ENCODE peak calls at places on chromosomes 6 and 20, in six cellular contexts. One of them, this sample, is unnamed. For H3K4me1, the result is how much of the 10 kb centered on the place peaks cover.

GRCh38 chr20:25000268-25000801 is 7.8 kb upstream of the APMAP start:
- DNase-seq in K562: no peak
- DNase-seq in fibroblast of lung: peak
- DNase-seq in adipocyte: peak
- DNase-seq in tibial artery: peak
- DNase-seq in GM23338: no peak
- DNase-seq in this sample: no peak

GRCh38 chr20:21681219-21681931 is 24.1 kb upstream of the PAX1 start:
- DNase-seq in K562: no peak
- DNase-seq in fibroblast of lung: no peak
- DNase-seq in adipocyte: peak
- DNase-seq in tibial artery: no peak
- DNase-seq in GM23338: no peak
- DNase-seq in this sample: no peak

GRCh38 chr20:17594443-17594842 is 24.6 kb downstream of the DSTN start:
- DNase-seq in K562: no peak
- DNase-seq in fibroblast of lung: peak
- DNase-seq in adipocyte: peak
- DNase-seq in tibial artery: peak
- DNase-seq in GM23338: peak
- DNase-seq in this sample: no peak

GRCh38 chr6:28767691-28768090 is 156.1 kb downstream of the TRIM27 start:
- DNase-seq in K562: no peak
- DNase-seq in fibroblast of lung: no peak
- DNase-seq in adipocyte: no peak
- DNase-seq in tibial artery: no peak
- DNase-seq in GM23338: no peak
- DNase-seq in this sample: no peak

GRCh38 chr6:85418059-85418458 is 31.8 kb upstream of the NT5E start:
- DNase-seq in K562: no peak
- DNase-seq in fibroblast of lung: peak
- DNase-seq in adipocyte: peak
- DNase-seq in tibial artery: no peak
- DNase-seq in GM23338: no peak
- DNase-seq in this sample: no peak

GRCh38 chr6:96749891-96750290 is 87.4 kb downstream of the GPR63 start:
- DNase-seq in K562: no peak
- DNase-seq in fibroblast of lung: no peak
- DNase-seq in adipocyte: no peak
- DNase-seq in tibial artery: no peak
- DNase-seq in GM23338: no peak
- DNase-seq in this sample: no peak

GRCh38 chr20:24993337-24994185 is 1.0 kb upstream of the APMAP start:
- DNase-seq in K562: no peak
- DNase-seq in fibroblast of lung: peak
- DNase-seq in adipocyte: peak
- DNase-seq in tibial artery: peak
- DNase-seq in GM23338: no peak
- DNase-seq in this sample: peak

GRCh38 chr6:28235912-28236452 is 10.9 kb downstream of the ZSCAN9 start:
- DNase-seq in K562: no peak
- DNase-seq in fibroblast of lung: no peak
- DNase-seq in adipocyte: no peak
- DNase-seq in tibial artery: no peak
- DNase-seq in GM23338: no peak
- DNase-seq in this sample: no peak

GRCh38 chr6:83190596-83190995 is 2.5 kb downstream of the PGM3 start:
- DNase-seq in K562: no peak
- DNase-seq in fibroblast of lung: no peak
- DNase-seq in adipocyte: no peak
- DNase-seq in tibial artery: no peak
- DNase-seq in GM23338: no peak
- DNase-seq in this sample: no peak

GRCh38 chr20:12044969-12045368 is 127.3 kb downstream of the BTBD3 start:
- DNase-seq in K562: no peak
- DNase-seq in fibroblast of lung: no peak
- DNase-seq in adipocyte: no peak
- DNase-seq in tibial artery: no peak
- DNase-seq in GM23338: no peak
- DNase-seq in this sample: no peak

GRCh38 chr20:59032713-59033059 is 551 bp upstream of the ATP5F1E start:
- DNase-seq in K562: no peak
- DNase-seq in fibroblast of lung: peak
- DNase-seq in adipocyte: peak
- DNase-seq in tibial artery: no peak
- DNase-seq in GM23338: no peak
- DNase-seq in this sample: no peak

GRCh38 chr6:28896505-28897392 is 27.0 kb downstream of the TRIM27 start:
- DNase-seq in K562: peak
- DNase-seq in fibroblast of lung: peak
- DNase-seq in adipocyte: peak
- DNase-seq in tibial artery: peak
- DNase-seq in GM23338: peak
- DNase-seq in this sample: no peak

GRCh38 chr6:164243012-164243610 is 828.6 kb downstream of the QKI start:
- DNase-seq in K562: no peak
- DNase-seq in fibroblast of lung: no peak
- DNase-seq in adipocyte: no peak
- DNase-seq in tibial artery: no peak
- DNase-seq in GM23338: no peak
- DNase-seq in this sample: no peak

GRCh38 chr6:159473435-159473834 is 219.6 kb downstream of the SOD2 start:
- DNase-seq in K562: no peak
- DNase-seq in fibroblast of lung: no peak
- DNase-seq in adipocyte: no peak
- DNase-seq in tibial artery: no peak
- DNase-seq in GM23338: no peak
- DNase-seq in this sample: no peak

GRCh38 chr6:10163159-10163962 is 251.5 kb downstream of the TFAP2A start:
- DNase-seq in K562: no peak
- DNase-seq in fibroblast of lung: no peak
- DNase-seq in adipocyte: no peak
- DNase-seq in tibial artery: no peak
- DNase-seq in GM23338: peak
- DNase-seq in this sample: no peak

GRCh38 chr6:168968228-168968627 is 285.4 kb downstream of the THBS2 start:
- DNase-seq in K562: no peak
- DNase-seq in fibroblast of lung: peak
- DNase-seq in adipocyte: peak
- DNase-seq in tibial artery: no peak
- DNase-seq in GM23338: peak
- DNase-seq in this sample: no peak

DNA sequence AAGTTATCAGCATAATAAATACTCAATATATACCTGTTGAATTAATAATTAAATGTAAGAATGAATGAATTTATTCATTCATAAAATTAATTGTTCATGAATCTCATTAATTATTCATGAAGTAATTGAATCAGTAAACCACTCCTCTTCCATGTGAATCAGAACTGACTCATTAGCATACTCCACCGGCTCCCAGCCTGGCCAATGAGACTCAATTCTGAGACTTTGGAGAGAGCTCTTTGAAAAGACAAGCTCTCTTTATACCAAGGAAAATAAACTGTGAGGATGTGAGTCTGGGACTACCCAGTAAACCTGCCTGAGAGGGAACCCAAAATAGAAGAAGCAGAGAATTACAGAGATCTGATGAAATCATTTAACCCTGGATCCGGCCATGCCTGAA is 8.4 kb upstream of the SLC2A10 start:
- DNase-seq in K562: no peak
- DNase-seq in fibroblast of lung: no peak
- DNase-seq in adipocyte: no peak
- DNase-seq in tibial artery: no peak
- DNase-seq in GM23338: no peak
- DNase-seq in this sample: no peak
- H3K4me1 ChIP-seq in K562: under half
- H3K4me1 ChIP-seq in fibroblast of lung: under half
- H3K4me1 ChIP-seq in adipocyte: under half
- H3K4me1 ChIP-seq in tibial artery: under half
- H3K4me1 ChIP-seq in GM23338: under half
- H3K4me1 ChIP-seq in this sample: under half

GRCh38 chr20:53901697-53902096 is 168.7 kb downstream of the BCAS1 start:
- DNase-seq in K562: no peak
- DNase-seq in fibroblast of lung: no peak
- DNase-seq in adipocyte: no peak
- DNase-seq in tibial artery: no peak
- DNase-seq in GM23338: no peak
- DNase-seq in this sample: no peak

GRCh38 chr20:53899351-53900167 is 170.8 kb downstream of the BCAS1 start:
- DNase-seq in K562: no peak
- DNase-seq in fibroblast of lung: peak
- DNase-seq in adipocyte: peak
- DNase-seq in tibial artery: peak
- DNase-seq in GM23338: no peak
- DNase-seq in this sample: no peak

GRCh38 chr20:53898558-53898931 is 171.8 kb downstream of the BCAS1 start:
- DNase-seq in K562: no peak
- DNase-seq in fibroblast of lung: no peak
- DNase-seq in adipocyte: no peak
- DNase-seq in tibial artery: peak
- DNase-seq in GM23338: no peak
- DNase-seq in this sample: no peak

GRCh38 chr20:53901064-53901463 is 169.3 kb downstream of the BCAS1 start:
- DNase-seq in K562: no peak
- DNase-seq in fibroblast of lung: peak
- DNase-seq in adipocyte: peak
- DNase-seq in tibial artery: no peak
- DNase-seq in GM23338: no peak
- DNase-seq in this sample: no peak

DNA sequence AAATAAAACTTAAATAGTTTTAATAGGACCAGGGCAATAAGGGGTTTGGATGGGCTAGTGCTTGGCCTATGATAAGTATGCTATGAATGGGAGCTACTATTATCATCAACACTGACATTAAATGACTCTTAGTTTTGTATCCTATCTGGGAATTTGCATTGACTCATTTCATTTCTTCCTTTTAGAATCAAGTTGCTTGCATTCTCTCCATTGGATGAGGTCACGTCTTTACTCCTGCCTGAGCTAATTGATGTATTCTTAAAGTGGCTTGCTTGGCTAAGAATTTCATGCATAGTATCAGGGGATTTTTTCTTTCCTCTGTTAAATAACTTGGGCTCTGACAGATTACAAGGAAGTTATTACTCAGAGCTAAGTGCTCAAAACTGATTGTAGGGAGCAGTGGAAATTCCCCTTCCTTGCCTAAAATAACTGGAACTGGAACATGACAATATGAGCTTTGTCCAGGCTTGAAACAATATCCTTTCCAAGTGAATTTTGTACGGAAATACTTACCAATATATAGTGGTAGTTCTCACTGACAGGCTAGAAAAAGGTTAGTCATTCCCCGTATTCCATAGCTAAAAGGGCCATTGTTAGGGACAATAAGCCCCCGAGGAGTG is 169.9 kb downstream of the BCAS1 start:
- DNase-seq in K562: no peak
- DNase-seq in fibroblast of lung: peak
- DNase-seq in adipocyte: peak
- DNase-seq in tibial artery: no peak
- DNase-seq in GM23338: no peak
- DNase-seq in this sample: no peak
- H3K4me1 ChIP-seq in K562: under half
- H3K4me1 ChIP-seq in fibroblast of lung: under half
- H3K4me1 ChIP-seq in adipocyte: under half
- H3K4me1 ChIP-seq in tibial artery: under half
- H3K4me1 ChIP-seq in GM23338: under half
- H3K4me1 ChIP-seq in this sample: under half

GRCh38 chr6:144343736-144344428 is 58.7 kb downstream of the UTRN start:
- DNase-seq in K562: no peak
- DNase-seq in fibroblast of lung: no peak
- DNase-seq in adipocyte: no peak
- DNase-seq in tibial artery: no peak
- DNase-seq in GM23338: peak
- DNase-seq in this sample: no peak

GRCh38 chr6:144339859-144340452 is 54.8 kb downstream of the UTRN start:
- DNase-seq in K562: no peak
- DNase-seq in fibroblast of lung: no peak
- DNase-seq in adipocyte: no peak
- DNase-seq in tibial artery: no peak
- DNase-seq in GM23338: no peak
- DNase-seq in this sample: no peak

GRCh38 chr6:144340541-144341371 is 55.6 kb downstream of the UTRN start:
- DNase-seq in K562: no peak
- DNase-seq in fibroblast of lung: no peak
- DNase-seq in adipocyte: peak
- DNase-seq in tibial artery: no peak
- DNase-seq in GM23338: no peak
- DNase-seq in this sample: no peak

GRCh38 chr6:144344651-144345050 is 59.5 kb downstream of the UTRN start:
- DNase-seq in K562: no peak
- DNase-seq in fibroblast of lung: no peak
- DNase-seq in adipocyte: no peak
- DNase-seq in tibial artery: no peak
- DNase-seq in GM23338: no peak
- DNase-seq in this sample: no peak

GRCh38 chr6:144341831-144342527 is 56.8 kb downstream of the UTRN start:
- DNase-seq in K562: no peak
- DNase-seq in fibroblast of lung: no peak
- DNase-seq in adipocyte: no peak
- DNase-seq in tibial artery: no peak
- DNase-seq in GM23338: no peak
- DNase-seq in this sample: no peak
- H3K4me1 ChIP-seq in K562: under half
- H3K4me1 ChIP-seq in fibroblast of lung: under half
- H3K4me1 ChIP-seq in adipocyte: under half
- H3K4me1 ChIP-seq in tibial artery: under half
- H3K4me1 ChIP-seq in GM23338: under half
- H3K4me1 ChIP-seq in this sample: under half

GRCh38 chr6:32979720-32980487 is 11.5 kb downstream of the BRD2 start:
- DNase-seq in K562: no peak
- DNase-seq in fibroblast of lung: no peak
- DNase-seq in adipocyte: no peak
- DNase-seq in tibial artery: no peak
- DNase-seq in GM23338: no peak
- DNase-seq in this sample: no peak

GRCh38 chr6:32976334-32977069 is 8.1 kb downstream of the BRD2 start:
- DNase-seq in K562: no peak
- DNase-seq in fibroblast of lung: no peak
- DNase-seq in adipocyte: no peak
- DNase-seq in tibial artery: no peak
- DNase-seq in GM23338: no peak
- DNase-seq in this sample: no peak

GRCh38 chr6:32977272-32977952 is 9.0 kb downstream of the BRD2 start:
- DNase-seq in K562: no peak
- DNase-seq in fibroblast of lung: no peak
- DNase-seq in adipocyte: no peak
- DNase-seq in tibial artery: no peak
- DNase-seq in GM23338: no peak
- DNase-seq in this sample: no peak

GRCh38 chr6:32975886-32976285 is 7.5 kb downstream of the BRD2 start:
- DNase-seq in K562: no peak
- DNase-seq in fibroblast of lung: no peak
- DNase-seq in adipocyte: no peak
- DNase-seq in tibial artery: no peak
- DNase-seq in GM23338: no peak
- DNase-seq in this sample: no peak

DNA sequence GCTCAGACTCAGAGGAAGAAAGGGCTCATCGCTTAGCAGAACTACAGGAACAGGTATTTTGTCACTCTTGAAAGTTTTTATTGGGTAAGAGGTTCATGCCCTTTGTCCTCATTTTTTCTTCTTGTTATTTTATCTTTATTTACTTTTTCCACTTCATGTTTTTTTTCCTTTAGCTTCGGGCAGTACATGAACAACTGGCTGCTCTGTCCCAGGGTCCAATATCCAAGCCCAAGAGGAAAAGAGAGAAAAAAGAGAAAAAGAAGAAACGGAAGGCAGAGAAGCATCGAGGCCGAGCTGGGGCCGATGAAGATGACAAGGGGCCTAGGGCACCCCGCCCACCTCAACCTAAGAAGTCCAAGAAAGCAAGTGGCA is 9.5 kb downstream of the BRD2 start:
- DNase-seq in K562: no peak
- DNase-seq in fibroblast of lung: no peak
- DNase-seq in adipocyte: peak
- DNase-seq in tibial artery: no peak
- DNase-seq in GM23338: no peak
- DNase-seq in this sample: no peak
- H3K4me1 ChIP-seq in K562: under half
- H3K4me1 ChIP-seq in fibroblast of lung: under half
- H3K4me1 ChIP-seq in adipocyte: half or more
- H3K4me1 ChIP-seq in tibial artery: under half
- H3K4me1 ChIP-seq in GM23338: under half
- H3K4me1 ChIP-seq in this sample: under half

This sample was measured in ascending aorta.